ENCODE peak calls at places on chromosomes 12 and 14, in five cellular contexts. One of them, this sample, is unnamed. For H3K4me1, the result is how much of the 10 kb centered on the place peaks cover.

GRCh38 chr12:2169964-2170363 is 117.2 kb downstream of the CACNA1C start:
- DNase-seq in neural progenitor cell: no peak
- DNase-seq in CD4-positive, alpha-beta memory T cell: no peak
- DNase-seq in IMR-90: no peak
- DNase-seq in mesenchymal stem cell: no peak
- DNase-seq in this sample: no peak

GRCh38 chr12:124915249-124916236 is 1.1 kb upstream of the UBC start:
- DNase-seq in neural progenitor cell: peak
- DNase-seq in CD4-positive, alpha-beta memory T cell: no peak
- DNase-seq in IMR-90: peak
- DNase-seq in mesenchymal stem cell: peak
- DNase-seq in this sample: peak

GRCh38 chr12:14765398-14765797 is 37.9 kb downstream of the WBP11 start:
- DNase-seq in neural progenitor cell: no peak
- DNase-seq in CD4-positive, alpha-beta memory T cell: no peak
- DNase-seq in IMR-90: no peak
- DNase-seq in mesenchymal stem cell: no peak
- DNase-seq in this sample: no peak

GRCh38 chr12:20415013-20415412 is 46.7 kb downstream of the PDE3A start:
- DNase-seq in neural progenitor cell: no peak
- DNase-seq in CD4-positive, alpha-beta memory T cell: no peak
- DNase-seq in IMR-90: no peak
- DNase-seq in mesenchymal stem cell: peak
- DNase-seq in this sample: peak

GRCh38 chr12:93785262-93786010 is 108.3 kb downstream of the CRADD start:
- DNase-seq in neural progenitor cell: peak
- DNase-seq in CD4-positive, alpha-beta memory T cell: peak
- DNase-seq in IMR-90: peak
- DNase-seq in mesenchymal stem cell: peak
- DNase-seq in this sample: peak

GRCh38 chr14:92108345-92109254 is 2.2 kb upstream of the ATXN3 start:
- DNase-seq in neural progenitor cell: peak
- DNase-seq in CD4-positive, alpha-beta memory T cell: no peak
- DNase-seq in IMR-90: no peak
- DNase-seq in mesenchymal stem cell: no peak
- DNase-seq in this sample: no peak

GRCh38 chr12:131860472-131861260 is 32.5 kb downstream of the MMP17 start:
- DNase-seq in neural progenitor cell: peak
- DNase-seq in CD4-positive, alpha-beta memory T cell: no peak
- DNase-seq in IMR-90: peak
- DNase-seq in mesenchymal stem cell: peak
- DNase-seq in this sample: peak

GRCh38 chr14:93962701-93963601 is 13.4 kb downstream of the ASB2 start:
- DNase-seq in neural progenitor cell: no peak
- DNase-seq in CD4-positive, alpha-beta memory T cell: peak
- DNase-seq in IMR-90: peak
- DNase-seq in mesenchymal stem cell: peak
- DNase-seq in this sample: no peak

GRCh38 chr12:104676636-104677035 is 219.9 kb downstream of the CHST11 start:
- DNase-seq in neural progenitor cell: no peak
- DNase-seq in CD4-positive, alpha-beta memory T cell: no peak
- DNase-seq in IMR-90: no peak
- DNase-seq in mesenchymal stem cell: no peak
- DNase-seq in this sample: no peak

GRCh38 chr14:54935958-54936357 is 33.3 kb upstream of the GCH1 start:
- DNase-seq in neural progenitor cell: no peak
- DNase-seq in CD4-positive, alpha-beta memory T cell: no peak
- DNase-seq in IMR-90: peak
- DNase-seq in mesenchymal stem cell: peak
- DNase-seq in this sample: no peak

GRCh38 chr14:103528158-103528511 is 861 bp upstream of the TRMT61A start:
- DNase-seq in neural progenitor cell: no peak
- DNase-seq in CD4-positive, alpha-beta memory T cell: no peak
- DNase-seq in IMR-90: no peak
- DNase-seq in mesenchymal stem cell: peak
- DNase-seq in this sample: no peak

GRCh38 chr12:131959137-131959536 is 9.4 kb downstream of the EP400 start:
- DNase-seq in neural progenitor cell: no peak
- DNase-seq in CD4-positive, alpha-beta memory T cell: no peak
- DNase-seq in IMR-90: no peak
- DNase-seq in mesenchymal stem cell: no peak
- DNase-seq in this sample: no peak

GRCh38 chr14:78184151-78184550 is 14.0 kb downstream of the NRXN3 start:
- DNase-seq in neural progenitor cell: no peak
- DNase-seq in CD4-positive, alpha-beta memory T cell: no peak
- DNase-seq in IMR-90: no peak
- DNase-seq in mesenchymal stem cell: no peak
- DNase-seq in this sample: no peak

GRCh38 chr14:22929848-22930364 is 730 bp upstream of the PRMT5 start:
- DNase-seq in neural progenitor cell: no peak
- DNase-seq in CD4-positive, alpha-beta memory T cell: no peak
- DNase-seq in IMR-90: no peak
- DNase-seq in mesenchymal stem cell: no peak
- DNase-seq in this sample: no peak

GRCh38 chr12:90211017-90211416 is 502.4 kb upstream of the ATP2B1 start:
- DNase-seq in neural progenitor cell: no peak
- DNase-seq in CD4-positive, alpha-beta memory T cell: no peak
- DNase-seq in IMR-90: peak
- DNase-seq in mesenchymal stem cell: peak
- DNase-seq in this sample: peak

GRCh38 chr12:12331896-12332295 is 18.1 kb downstream of the MANSC1 start:
- DNase-seq in neural progenitor cell: no peak
- DNase-seq in CD4-positive, alpha-beta memory T cell: no peak
- DNase-seq in IMR-90: no peak
- DNase-seq in mesenchymal stem cell: no peak
- DNase-seq in this sample: no peak

GRCh38 chr14:23537351-23538048 is 14.1 kb downstream of the ZFHX2 start:
- DNase-seq in neural progenitor cell: peak
- DNase-seq in CD4-positive, alpha-beta memory T cell: no peak
- DNase-seq in IMR-90: peak
- DNase-seq in mesenchymal stem cell: no peak
- DNase-seq in this sample: no peak

GRCh38 chr14:56221392-56222128 is 103.3 kb downstream of the PELI2 start:
- DNase-seq in neural progenitor cell: no peak
- DNase-seq in CD4-positive, alpha-beta memory T cell: no peak
- DNase-seq in IMR-90: no peak
- DNase-seq in mesenchymal stem cell: no peak
- DNase-seq in this sample: no peak

GRCh38 chr12:89919241-89919906 is 210.7 kb upstream of the ATP2B1 start:
- DNase-seq in neural progenitor cell: no peak
- DNase-seq in CD4-positive, alpha-beta memory T cell: no peak
- DNase-seq in IMR-90: no peak
- DNase-seq in mesenchymal stem cell: no peak
- DNase-seq in this sample: no peak

GRCh38 chr12:94127239-94128131 is 20.9 kb upstream of the PLXNC1 start:
- DNase-seq in neural progenitor cell: no peak
- DNase-seq in CD4-positive, alpha-beta memory T cell: no peak
- DNase-seq in IMR-90: no peak
- DNase-seq in mesenchymal stem cell: no peak
- DNase-seq in this sample: no peak

GRCh38 chr14:33847066-33847465 is 103.8 kb downstream of the EGLN3 start:
- DNase-seq in neural progenitor cell: no peak
- DNase-seq in CD4-positive, alpha-beta memory T cell: no peak
- DNase-seq in IMR-90: no peak
- DNase-seq in mesenchymal stem cell: no peak
- DNase-seq in this sample: no peak

GRCh38 chr12:46547421-46548340 is 175.1 kb upstream of the SLC38A2 start:
- DNase-seq in neural progenitor cell: no peak
- DNase-seq in CD4-positive, alpha-beta memory T cell: no peak
- DNase-seq in IMR-90: no peak
- DNase-seq in mesenchymal stem cell: no peak
- DNase-seq in this sample: no peak

GRCh38 chr12:52369809-52370208 is 2.5 kb upstream of the KRT85 start:
- DNase-seq in neural progenitor cell: no peak
- DNase-seq in CD4-positive, alpha-beta memory T cell: no peak
- DNase-seq in IMR-90: no peak
- DNase-seq in mesenchymal stem cell: no peak
- DNase-seq in this sample: no peak

GRCh38 chr12:111842556-111843396 is 748 bp downstream of the MAPKAPK5 start:
- DNase-seq in neural progenitor cell: peak
- DNase-seq in CD4-positive, alpha-beta memory T cell: peak
- DNase-seq in IMR-90: no peak
- DNase-seq in mesenchymal stem cell: peak
- DNase-seq in this sample: peak

GRCh38 chr14:74015178-74015577 is 3.9 kb downstream of the ENTPD5 start:
- DNase-seq in neural progenitor cell: no peak
- DNase-seq in CD4-positive, alpha-beta memory T cell: no peak
- DNase-seq in IMR-90: no peak
- DNase-seq in mesenchymal stem cell: no peak
- DNase-seq in this sample: no peak

DNA sequence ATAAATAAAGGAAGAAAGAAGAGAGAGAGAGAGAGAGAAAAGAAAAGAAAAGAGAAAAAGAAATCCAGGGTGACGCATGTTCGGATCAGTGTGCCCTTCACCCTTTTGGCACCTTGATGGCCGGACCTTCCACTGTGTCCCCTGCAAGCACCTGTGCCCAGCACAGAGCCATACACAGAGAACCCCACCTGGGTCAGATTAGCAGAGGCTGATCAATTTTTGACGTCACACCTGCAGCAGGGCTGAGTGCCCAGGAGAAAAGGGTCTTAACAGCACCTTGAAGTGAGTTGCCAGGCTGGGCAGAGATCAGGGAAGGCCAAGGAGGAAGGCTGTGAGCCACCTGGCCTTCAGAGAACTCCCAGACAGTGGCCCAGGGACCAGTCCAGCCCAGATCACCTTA is 114.4 kb downstream of the CALM1 start:
- DNase-seq in neural progenitor cell: no peak
- DNase-seq in CD4-positive, alpha-beta memory T cell: no peak
- DNase-seq in IMR-90: no peak
- DNase-seq in mesenchymal stem cell: no peak
- DNase-seq in this sample: no peak
- H3K4me1 ChIP-seq in neural progenitor cell: under half
- H3K4me1 ChIP-seq in CD4-positive, alpha-beta memory T cell: under half
- H3K4me1 ChIP-seq in IMR-90: under half
- H3K4me1 ChIP-seq in mesenchymal stem cell: under half
- H3K4me1 ChIP-seq in this sample: under half

DNA sequence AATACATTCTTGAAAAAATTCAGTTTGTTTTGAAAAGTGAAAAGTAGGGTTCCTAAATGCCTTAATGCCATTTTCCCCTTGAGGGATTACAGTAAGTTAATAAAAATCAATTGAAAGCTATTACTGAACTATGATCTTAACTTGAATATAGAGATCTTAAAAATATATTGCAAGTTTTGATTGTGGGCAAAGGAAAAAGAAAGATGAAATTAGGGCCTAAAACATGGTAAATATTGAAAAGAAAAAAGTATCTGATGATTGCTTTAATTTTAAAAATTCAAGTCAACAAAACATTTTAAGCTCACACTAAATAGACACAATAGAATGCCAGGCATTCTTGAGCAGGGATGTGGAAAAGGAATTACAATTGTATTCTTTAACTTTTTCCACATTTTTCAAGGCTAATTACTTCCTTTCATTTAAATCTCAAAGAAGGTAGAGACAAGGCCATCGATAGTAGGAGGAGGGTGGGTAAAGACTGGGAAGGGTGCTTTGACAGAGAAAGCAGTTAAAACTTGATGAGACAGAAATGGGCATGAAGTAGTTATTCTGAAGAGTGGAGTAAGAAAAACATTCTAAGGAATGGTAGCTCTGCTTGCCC is 294.4 kb downstream of the NELL2 start:
- DNase-seq in neural progenitor cell: peak
- DNase-seq in CD4-positive, alpha-beta memory T cell: no peak
- DNase-seq in IMR-90: no peak
- DNase-seq in mesenchymal stem cell: no peak
- DNase-seq in this sample: no peak
- H3K4me1 ChIP-seq in neural progenitor cell: under half
- H3K4me1 ChIP-seq in CD4-positive, alpha-beta memory T cell: under half
- H3K4me1 ChIP-seq in IMR-90: under half
- H3K4me1 ChIP-seq in mesenchymal stem cell: under half
- H3K4me1 ChIP-seq in this sample: under half

GRCh38 chr12:47758834-47759690 is at the start of gene RAPGEF3:
- DNase-seq in neural progenitor cell: peak
- DNase-seq in CD4-positive, alpha-beta memory T cell: peak
- DNase-seq in IMR-90: peak
- DNase-seq in mesenchymal stem cell: peak
- DNase-seq in this sample: peak

GRCh38 chr12:47755655-47756562 is 2.8 kb downstream of the RAPGEF3 start:
- DNase-seq in neural progenitor cell: no peak
- DNase-seq in CD4-positive, alpha-beta memory T cell: no peak
- DNase-seq in IMR-90: no peak
- DNase-seq in mesenchymal stem cell: no peak
- DNase-seq in this sample: no peak

GRCh38 chr12:47757360-47757839 is 1.3 kb downstream of the RAPGEF3 start:
- DNase-seq in neural progenitor cell: peak
- DNase-seq in CD4-positive, alpha-beta memory T cell: no peak
- DNase-seq in IMR-90: no peak
- DNase-seq in mesenchymal stem cell: no peak
- DNase-seq in this sample: no peak

GRCh38 chr12:47758584-47758833 is 171 bp downstream of the RAPGEF3 start:
- DNase-seq in neural progenitor cell: no peak
- DNase-seq in CD4-positive, alpha-beta memory T cell: no peak
- DNase-seq in IMR-90: no peak
- DNase-seq in mesenchymal stem cell: no peak
- DNase-seq in this sample: no peak

GRCh38 chr12:47757840-47758583 is 668 bp downstream of the RAPGEF3 start:
- DNase-seq in neural progenitor cell: peak
- DNase-seq in CD4-positive, alpha-beta memory T cell: no peak
- DNase-seq in IMR-90: no peak
- DNase-seq in mesenchymal stem cell: no peak
- DNase-seq in this sample: peak
- H3K4me1 ChIP-seq in neural progenitor cell: under half
- H3K4me1 ChIP-seq in CD4-positive, alpha-beta memory T cell: under half
- H3K4me1 ChIP-seq in IMR-90: under half
- H3K4me1 ChIP-seq in mesenchymal stem cell: half or more
- H3K4me1 ChIP-seq in this sample: half or more

GRCh38 chr12:60096727-60097126 is 500.9 kb downstream of the SLC16A7 start:
- DNase-seq in neural progenitor cell: no peak
- DNase-seq in CD4-positive, alpha-beta memory T cell: no peak
- DNase-seq in IMR-90: no peak
- DNase-seq in mesenchymal stem cell: no peak
- DNase-seq in this sample: no peak
- H3K4me1 ChIP-seq in neural progenitor cell: under half
- H3K4me1 ChIP-seq in CD4-positive, alpha-beta memory T cell: under half
- H3K4me1 ChIP-seq in IMR-90: under half
- H3K4me1 ChIP-seq in mesenchymal stem cell: under half
- H3K4me1 ChIP-seq in this sample: under half

DNA sequence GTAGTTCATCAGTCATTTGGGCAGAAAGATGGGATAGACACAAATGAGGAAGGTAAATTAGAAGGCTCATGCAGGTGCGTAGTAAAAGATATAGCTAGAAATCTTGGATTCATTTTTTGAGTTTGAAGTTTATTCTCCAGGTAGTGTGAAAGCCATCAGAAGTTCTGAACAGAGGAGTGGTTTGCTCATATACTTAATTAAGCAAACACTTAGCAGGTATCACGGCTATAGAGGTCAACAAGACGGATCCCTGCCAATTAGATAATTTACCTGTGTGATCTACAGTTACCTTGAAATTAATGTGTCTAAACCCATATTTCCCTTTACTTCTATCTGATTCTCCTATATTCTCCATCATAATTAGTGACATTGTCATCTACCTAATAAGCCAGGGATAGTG is 29.7 kb downstream of the PALS1 start:
- DNase-seq in neural progenitor cell: no peak
- DNase-seq in CD4-positive, alpha-beta memory T cell: no peak
- DNase-seq in IMR-90: no peak
- DNase-seq in mesenchymal stem cell: no peak
- DNase-seq in this sample: no peak
- H3K4me1 ChIP-seq in neural progenitor cell: under half
- H3K4me1 ChIP-seq in CD4-positive, alpha-beta memory T cell: under half
- H3K4me1 ChIP-seq in IMR-90: under half
- H3K4me1 ChIP-seq in mesenchymal stem cell: under half
- H3K4me1 ChIP-seq in this sample: under half